ENCODE peak calls at places on chromosome 16, in four cellular contexts. W is SK-N-DZ; T is EL; D is activated CD8-positive, alpha-beta memory T cell treated with anti-CD3 and anti-CD28 coated beads for 4 hours. L is an unnamed sample.
A peak's percentile ranks its signal among the peaks of the same experiment; 100 is the strongest.

GRCh38 chr16:49961087-49961486 is 63.9 kb upstream of the CNEP1R1 start:
- DNase-seq in W (no peak), T (peak; percentile 46), D (no peak), L (no peak)

GRCh38 chr16:89360760-89361435 is 129.5 kb downstream of the ANKRD11 start:
- DNase-seq in T (no peak), D (peak; percentile 43), W (no peak), L (no peak)

GRCh38 chr16:67296422-67296821 is 17.1 kb downstream of the PLEKHG4 start:
- DNase-seq in D (no peak), W (no peak), T (peak; percentile 68), L (no peak)

GRCh38 chr16:25257956-25258855 is 561 bp upstream of the ZKSCAN2 start:
- DNase-seq in T (peak; percentile 88), D (peak; percentile 41), W (peak; percentile 96), L (peak; percentile 97)

GRCh38 chr16:23518435-23518891 is 8.2 kb upstream of the GGA2 start:
- DNase-seq in W (no peak), D (no peak), T (no peak), L (no peak)

GRCh38 chr16:66489385-66489784 is 60.5 kb downstream of the TK2 start:
- DNase-seq in D (no peak), W (no peak), T (no peak), L (no peak)

GRCh38 chr16:55294129-55294528 is 29.9 kb upstream of the IRX6 start:
- DNase-seq in D (no peak), W (no peak), T (no peak), L (no peak)

GRCh38 chr16:82368041-82368440 is 198.0 kb upstream of the MPHOSPH6 start:
- DNase-seq in T (peak; percentile 27), W (no peak), D (no peak), L (no peak)

GRCh38 chr16:55435387-55435786 is 43.6 kb upstream of the MMP2 start:
- DNase-seq in W (peak; percentile 37), D (no peak), T (no peak), L (no peak)

GRCh38 chr16:275041-275621 is 613 bp downstream of the RGS11 start:
- DNase-seq in W (no peak), D (no peak), T (no peak), L (peak; percentile 73)

L was measured in retina.